ENCODE peak calls at places on chromosome 17, in four cellular contexts. K, C, R and Q are unnamed samples.

GRCh38 chr17:45748911-45749310 is 35.2 kb upstream of the CRHR1 start:
- DNase-seq in K (no peak), C (no peak), R (no peak), Q (no peak)

GRCh38 chr17:31216053-31216751 is 80.8 kb downstream of the OMG start:
- DNase-seq in K (peak), C (no peak), R (no peak), Q (peak)

GRCh38 chr17:77700165-77700881 is 258.2 kb upstream of the TNRC6C start:
- DNase-seq in K (no peak), C (no peak), R (no peak), Q (no peak)

GRCh38 chr17:8120520-8121443 is 2.5 kb upstream of the ALOXE3 start:
- DNase-seq in K (no peak), C (peak), R (peak), Q (no peak)

GRCh38 chr17:34242553-34242952 is 12.5 kb upstream of the CCL2 start:
- DNase-seq in K (no peak), C (no peak), R (no peak), Q (no peak)

GRCh38 chr17:37265446-37266173 is 110.2 kb upstream of the C17orf78 start:
- DNase-seq in K (no peak), C (no peak), R (no peak), Q (no peak)

GRCh38 chr17:34098712-34099111 is 156.4 kb upstream of the CCL2 start:
- DNase-seq in K (no peak), C (no peak), R (no peak), Q (no peak)

GRCh38 chr17:21001813-21002221 is 41.0 kb downstream of the USP22 start:
- DNase-seq in K (no peak), C (no peak), R (no peak), Q (no peak)

GRCh38 chr17:34241062-34241461 is 14.0 kb upstream of the CCL2 start:
- DNase-seq in K (no peak), C (no peak), R (no peak), Q (no peak)

GRCh38 chr17:74201250-74201649 is 2.2 kb upstream of the RPL38 start:
- DNase-seq in K (no peak), C (no peak), R (no peak), Q (no peak)

GRCh38 chr17:10385871-10386270 is 13.1 kb upstream of the MYH13 start:
- DNase-seq in K (no peak), C (no peak), R (no peak), Q (no peak)

GRCh38 chr17:72403713-72404209 is 282.9 kb downstream of the SOX9 start:
- DNase-seq in K (no peak), C (no peak), R (no peak), Q (no peak)

DNA sequence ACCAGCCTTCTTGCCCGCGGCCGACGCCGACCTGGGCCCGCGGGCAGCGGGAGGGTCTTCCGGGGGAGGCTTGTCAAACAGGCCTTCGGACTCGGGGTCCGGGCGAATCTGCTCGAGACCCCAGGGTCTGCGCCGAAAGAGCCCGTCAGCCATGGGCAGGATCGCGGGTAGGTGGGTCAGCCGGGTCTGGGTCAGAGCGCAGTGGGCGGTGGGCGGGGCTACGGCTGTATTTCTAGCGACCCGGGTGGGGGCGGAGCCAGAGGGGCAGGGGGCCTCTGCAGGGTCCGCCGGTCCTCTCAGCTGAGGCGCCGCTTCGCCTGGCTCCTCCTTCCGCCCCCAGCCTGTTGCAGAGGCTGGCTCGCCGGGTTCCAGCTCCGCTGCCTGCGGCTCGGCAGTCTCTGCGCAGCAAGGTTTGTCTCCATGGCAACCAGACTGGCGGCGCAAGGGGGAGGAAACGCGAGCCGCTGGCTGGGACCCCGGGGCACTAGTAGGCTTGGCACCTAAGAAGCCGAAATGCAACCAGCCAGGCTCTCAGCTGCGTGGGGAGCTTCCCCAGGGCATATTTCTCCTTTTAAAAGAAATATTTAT is 14.5 kb downstream of the MIS12 start:
- DNase-seq in K (no peak), C (peak), R (peak), Q (no peak)
- H3K4me3 ChIP-seq in K (peak), C (peak), R (no peak), Q (peak)

GRCh38 chr17:53032861-53033271 is 789.9 kb upstream of the KIF2B start:
- DNase-seq in K (no peak), C (no peak), R (peak), Q (no peak)
- TF ChIP-seq CTCF in K (no peak), C (peak), R (peak), Q (no peak)

GRCh38 chr17:3472137-3472536 is 518 bp upstream of the SPATA22 start:
- DNase-seq in K (no peak), C (no peak), R (no peak), Q (no peak)

GRCh38 chr17:3474212-3474611 is 1.6 kb upstream of the ASPA start:
- DNase-seq in K (no peak), C (no peak), R (no peak), Q (no peak)

GRCh38 chr17:3475155-3475808 is 515 bp upstream of the ASPA start:
- DNase-seq in K (no peak), C (no peak), R (no peak), Q (no peak)

GRCh38 chr17:3479988-3480387 is 4.2 kb downstream of the ASPA start:
- DNase-seq in K (no peak), C (no peak), R (no peak), Q (no peak)

GRCh38 chr17:3475812-3476686 is at the start of gene ASPA:
- DNase-seq in K (no peak), C (no peak), R (no peak), Q (no peak)
- H3K4me3 ChIP-seq in K (no peak), C (peak), R (no peak), Q (peak)

DNA sequence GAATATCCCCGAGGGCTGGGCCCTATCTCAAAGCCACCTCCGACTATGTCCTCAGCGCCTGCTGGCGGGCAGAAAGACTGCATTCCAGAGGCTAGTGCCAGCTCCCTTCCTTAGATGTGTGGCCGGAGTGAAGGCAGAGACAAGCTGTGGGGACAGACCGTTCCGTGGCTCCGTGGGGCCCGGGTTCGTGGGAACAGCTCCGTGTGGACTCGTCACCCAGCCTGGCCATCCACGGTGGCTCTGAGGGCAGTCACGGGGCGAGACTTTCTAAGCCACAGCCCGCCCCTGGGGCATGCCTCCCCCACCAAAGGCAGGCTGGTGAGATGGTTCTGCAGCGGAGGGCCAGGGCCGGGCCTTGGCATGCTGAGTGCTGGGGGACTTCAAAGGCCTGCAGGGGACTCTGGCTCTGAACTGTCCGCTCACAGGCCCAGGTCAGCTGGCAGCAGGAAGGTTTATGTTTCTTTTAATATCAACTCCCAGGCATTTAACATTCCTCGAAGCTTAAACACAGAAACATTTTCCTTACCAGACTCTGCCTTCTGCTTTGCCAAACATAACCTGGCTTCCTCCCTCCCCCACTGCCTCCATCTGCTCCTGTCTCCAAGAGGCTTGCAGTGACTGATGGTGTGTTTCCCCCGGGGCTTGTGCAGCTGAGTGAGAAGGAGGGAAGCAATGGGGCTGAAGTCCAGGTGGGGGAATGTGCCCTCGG is 50.4 kb downstream of the TIMM22 start:
- DNase-seq in K (no peak), C (peak), R (no peak), Q (peak)
- TF ChIP-seq CTCF in K (no peak), C (peak), R (no peak), Q (no peak)

GRCh38 chr17:60328679-60329078 is 63.3 kb downstream of the USP32 start:
- DNase-seq in K (no peak), C (no peak), R (no peak), Q (no peak)

GRCh38 chr17:60325730-60326524 is 66.0 kb downstream of the USP32 start:
- DNase-seq in K (no peak), C (peak), R (no peak), Q (no peak)

GRCh38 chr17:60326702-60327101 is 65.2 kb downstream of the USP32 start:
- DNase-seq in K (no peak), C (no peak), R (no peak), Q (no peak)

GRCh38 chr17:60327870-60328362 is 64.0 kb downstream of the USP32 start:
- DNase-seq in K (no peak), C (no peak), R (no peak), Q (no peak)

GRCh38 chr17:60327122-60327869 is 64.6 kb downstream of the USP32 start:
- DNase-seq in K (no peak), C (no peak), R (no peak), Q (no peak)
- H3K4me3 ChIP-seq in K (no peak), C (no peak), R (no peak), Q (no peak)

DNA sequence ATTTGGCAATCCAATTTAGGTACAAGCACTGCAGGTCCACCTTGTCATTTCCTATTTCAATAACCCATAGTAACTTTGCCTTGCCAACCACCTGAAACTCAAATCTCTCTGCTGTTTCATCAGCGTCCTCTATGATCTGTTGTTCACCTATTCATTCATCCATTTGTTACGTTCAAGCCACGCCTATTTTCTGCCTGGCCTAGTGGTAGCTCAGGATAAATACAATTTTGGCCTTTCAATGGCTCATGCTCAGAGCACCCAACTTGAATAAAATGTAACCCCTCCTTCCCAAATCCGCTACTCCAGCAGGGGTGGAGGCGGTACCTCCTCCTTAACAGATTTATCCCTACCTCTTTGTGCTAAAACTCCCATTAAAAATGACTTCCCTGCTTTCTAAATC is 3.6 kb upstream of the FBXO47 start:
- DNase-seq in K (no peak), C (no peak), R (no peak), Q (no peak)
- TF ChIP-seq CTCF in K (no peak), C (no peak), R (no peak), Q (no peak)

GRCh38 chr17:40070895-40071719 is 8.3 kb downstream of the THRA start:
- DNase-seq in K (no peak), C (peak), R (peak), Q (no peak)

GRCh38 chr17:40070644-40070894 is 7.8 kb downstream of the THRA start:
- DNase-seq in K (no peak), C (no peak), R (no peak), Q (no peak)

GRCh38 chr17:40073454-40074174 is 10.8 kb downstream of the THRA start:
- DNase-seq in K (no peak), C (no peak), R (no peak), Q (no peak)

GRCh38 chr17:40072481-40073346 is 9.9 kb downstream of the THRA start:
- DNase-seq in K (no peak), C (no peak), R (no peak), Q (no peak)

GRCh38 chr17:40071720-40072480 is 9.1 kb downstream of the THRA start:
- DNase-seq in K (no peak), C (peak), R (peak), Q (no peak)
- H3K4me3 ChIP-seq in K (no peak), C (peak), R (no peak), Q (no peak)

GRCh38 chr17:57402691-57403090 is 146.4 kb downstream of the MSI2 start:
- DNase-seq in K (no peak), C (no peak), R (no peak), Q (no peak)

GRCh38 chr17:57400648-57401047 is 144.3 kb downstream of the MSI2 start:
- DNase-seq in K (no peak), C (no peak), R (no peak), Q (no peak)

GRCh38 chr17:57397402-57397801 is 141.1 kb downstream of the MSI2 start:
- DNase-seq in K (no peak), C (no peak), R (no peak), Q (no peak)

GRCh38 chr17:57401556-57402488 is 145.5 kb downstream of the MSI2 start:
- DNase-seq in K (no peak), C (no peak), R (no peak), Q (no peak)

GRCh38 chr17:57399690-57400089 is 143.4 kb downstream of the MSI2 start:
- DNase-seq in K (no peak), C (no peak), R (no peak), Q (no peak)
- TF ChIP-seq CTCF in K (no peak), C (no peak), R (no peak), Q (no peak)